ENCODE peak calls at places on chromosomes 11 and 22, in four cellular contexts. V is fibroblast of lung, X is hepatocyte, K is ascending aorta. J is an unnamed sample.
A peak's percentile ranks its signal among the peaks of the same experiment; 100 is the strongest.

GRCh38 chr11:94933225-94934130 is 39.9 kb downstream of the CWC15 start:
- DNase-seq in V (peak; percentile 92), K (peak; percentile 70), X (no peak), J (no peak)

GRCh38 chr22:32073823-32074380 is 30.8 kb downstream of the SLC5A1 start:
- DNase-seq in V (no peak), X (peak; percentile 60), K (no peak), J (no peak)

GRCh38 chr11:93820085-93820710 is 30.2 kb downstream of the VSTM5 start:
- DNase-seq in X (no peak), V (no peak), K (no peak), J (no peak)

GRCh38 chr22:20781272-20781990 is 7.5 kb downstream of the SERPIND1 start:
- DNase-seq in K (no peak), X (no peak), V (no peak), J (no peak)

GRCh38 chr22:45031629-45032403 is 22.0 kb upstream of the PHF21B start:
- DNase-seq in X (no peak), K (no peak), V (no peak), J (no peak)

GRCh38 chr11:132134322-132134721 is 763.9 kb downstream of the NTM start:
- DNase-seq in K (no peak), V (peak; percentile 39), X (no peak), J (no peak)

GRCh38 chr11:130873766-130874165 is 42.5 kb downstream of the SNX19 start:
- DNase-seq in V (peak; percentile 39), K (no peak), X (no peak), J (no peak)

GRCh38 chr11:1150769-1151365 is 6.9 kb upstream of the MUC5AC start:
- DNase-seq in K (no peak), V (peak; percentile 81), X (peak; percentile 39), J (no peak)

GRCh38 chr11:68306636-68307035 is 5.8 kb upstream of the LRP5 start:
- DNase-seq in K (no peak), X (no peak), V (no peak), J (no peak)

GRCh38 chr22:48761546-48761945 is 1066.1 kb downstream of the BRD1 start:
- DNase-seq in K (peak; percentile 50), V (no peak), X (no peak), J (no peak)

GRCh38 chr22:29032584-29032983 is 29.0 kb downstream of the C22orf31 start:
- DNase-seq in K (no peak), V (peak; percentile 34), X (no peak), J (no peak)

GRCh38 chr22:11628651-11629511 is 3899.1 kb upstream of the OR11H1 start:
- DNase-seq in X (no peak), V (no peak), K (no peak), J (no peak)

GRCh38 chr11:111733009-111733408 is 33.2 kb downstream of the PPP2R1B start:
- DNase-seq in V (peak; percentile 73), K (peak; percentile 89), X (peak; percentile 56), J (no peak)

GRCh38 chr11:62652156-62653006 is 721 bp downstream of the INTS5 start:
- DNase-seq in V (no peak), K (no peak), X (no peak), J (no peak)

GRCh38 chr22:41479671-41480396 is 10.9 kb downstream of the ACO2 start:
- DNase-seq in V (peak; percentile 73), X (peak; percentile 33), K (peak; percentile 68), J (no peak)

GRCh38 chr22:50569896-50570535 is 7.3 kb upstream of the SYCE3 start:
- DNase-seq in V (no peak), K (no peak), X (no peak), J (no peak)

GRCh38 chr11:4606231-4607015 is 1.6 kb downstream of the TRIM68 start:
- DNase-seq in K (no peak), V (peak; percentile 44), X (no peak), J (no peak)

GRCh38 chr11:86636275-86636674 is 36.1 kb downstream of the ME3 start:
- DNase-seq in K (no peak), V (no peak), X (no peak), J (no peak)

GRCh38 chr22:23684561-23685031 is 6.2 kb upstream of the RGL4 start:
- DNase-seq in X (no peak), V (peak; percentile 49), K (peak; percentile 54), J (no peak)

GRCh38 chr11:74849525-74850391 is 99.1 kb downstream of the XRRA1 start:
- DNase-seq in X (no peak), K (no peak), V (peak; percentile 60), J (no peak)

GRCh38 chr11:72617080-72617744 is 57.0 kb downstream of the PDE2A start:
- DNase-seq in V (peak; percentile 15), X (peak; percentile 40), K (no peak), J (no peak)

GRCh38 chr11:47886096-47886495 is 37.9 kb upstream of the NUP160 start:
- DNase-seq in K (peak; percentile 68), V (peak; percentile 63), X (peak; percentile 28), J (no peak)

GRCh38 chr22:41668971-41669911 is 19.4 kb downstream of the SNU13 start:
- DNase-seq in K (no peak), X (no peak), V (peak; percentile 64), J (no peak)

GRCh38 chr11:65590240-65590738 is 5.3 kb downstream of the KCNK7 start:
- DNase-seq in V (peak; percentile 57), K (no peak), X (no peak), J (no peak)

GRCh38 chr11:66080055-66080817 is 10.2 kb downstream of the PACS1 start:
- DNase-seq in X (peak; percentile 71), K (peak; percentile 84), V (peak; percentile 81), J (peak; percentile 38)

GRCh38 chr11:125433454-125434121 is 62.5 kb downstream of the FEZ1 start:
- DNase-seq in V (peak; percentile 56), K (no peak), X (peak; percentile 83), J (no peak)

GRCh38 chr11:79439430-79439892 is 1.4 kb downstream of the TENM4 start:
- DNase-seq in V (peak; percentile 51), K (no peak), X (peak; percentile 27), J (no peak)

GRCh38 chr11:27387362-27387761 is 24.3 kb upstream of the CCDC34 start:
- DNase-seq in V (no peak), X (no peak), K (no peak), J (no peak)

GRCh38 chr11:74196781-74197486 is 25.8 kb downstream of the PPME1 start:
- DNase-seq in K (no peak), V (no peak), X (no peak), J (no peak)

GRCh38 chr11:2305140-2305861 is 3.5 kb downstream of the TSPAN32 start:
- DNase-seq in K (peak; percentile 91), V (peak; percentile 73), X (peak; percentile 88), J (peak; percentile 75)

GRCh38 chr11:104199041-104199440 is 35.1 kb upstream of the PDGFD start:
- DNase-seq in V (no peak), X (no peak), K (no peak), J (no peak)

GRCh38 chr11:66847461-66848232 is 4.4 kb downstream of the RCE1 start:
- DNase-seq in K (peak; percentile 57), X (no peak), V (no peak), J (peak; percentile 4)

GRCh38 chr11:70808686-70809375 is 410.5 kb downstream of the CTTN start:
- DNase-seq in V (no peak), K (no peak), X (no peak), J (no peak)

GRCh38 chr11:70805243-70805642 is 406.9 kb downstream of the CTTN start:
- DNase-seq in X (no peak), K (no peak), V (no peak), J (no peak)

GRCh38 chr11:70806461-70807194 is 408.3 kb downstream of the CTTN start:
- DNase-seq in X (no peak), K (no peak), V (no peak), J (no peak)

GRCh38 chr11:70805971-70806370 is 407.6 kb downstream of the CTTN start:
- DNase-seq in V (no peak), X (no peak), K (no peak), J (no peak)

DNA sequence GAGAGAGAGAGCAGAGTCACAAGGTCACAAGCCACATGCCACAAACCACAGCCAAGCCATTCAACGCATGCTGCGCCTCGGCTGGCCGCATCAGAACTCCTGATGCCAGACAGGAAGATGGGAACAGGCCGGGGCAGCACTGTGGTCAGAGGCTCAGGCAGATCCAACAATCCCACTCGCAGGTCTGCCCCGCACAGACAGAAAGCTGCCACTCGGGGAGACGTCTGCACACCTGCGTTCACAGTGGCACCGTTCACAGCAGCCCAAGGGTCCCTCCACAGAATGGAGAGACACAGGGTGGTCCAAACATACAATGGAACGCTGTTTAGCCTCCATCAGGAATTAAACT is 408.8 kb downstream of the CTTN start:
- DNase-seq in K (no peak), V (no peak), X (no peak), J (no peak)
- H3K9me3 ChIP-seq in K (no peaks in the 10 kb centered on the region), V (no peaks in the 10 kb centered on the region), X (no peaks in the 10 kb centered on the region), J (no peaks in the 10 kb centered on the region)

GRCh38 chr11:133548641-133549040 is 16.3 kb upstream of the OPCML start:
- DNase-seq in V (no peak), K (no peak), X (no peak), J (no peak)

GRCh38 chr11:133553885-133554586 is 21.7 kb upstream of the OPCML start:
- DNase-seq in X (no peak), V (no peak), K (no peak), J (no peak)

GRCh38 chr11:133547808-133548494 is 15.7 kb upstream of the OPCML start:
- DNase-seq in X (no peak), K (no peak), V (no peak), J (no peak)

GRCh38 chr11:133549796-133550195 is 17.5 kb upstream of the OPCML start:
- DNase-seq in V (no peak), K (no peak), X (no peak), J (no peak)

GRCh38 chr11:133552938-133553337 is 20.6 kb upstream of the OPCML start:
- DNase-seq in V (no peak), K (no peak), X (no peak), J (no peak)
- H3K9me3 ChIP-seq in V (no peaks in the 10 kb centered on the region), K (no peaks in the 10 kb centered on the region), X (no peaks in the 10 kb centered on the region), J (no peaks in the 10 kb centered on the region)

GRCh38 chr22:47563406-47564157 is 801.1 kb downstream of the TBC1D22A start:
- DNase-seq in K (no peak), X (no peak), V (no peak), J (no peak)
- H3K9me3 ChIP-seq in K (no peaks in the 10 kb centered on the region), X (no peaks in the 10 kb centered on the region), V (no peaks in the 10 kb centered on the region), J (no peaks in the 10 kb centered on the region)

GRCh38 chr11:34830648-34831047 is 85.5 kb downstream of the APIP start:
- DNase-seq in K (no peak), V (peak; percentile 27), X (no peak), J (no peak)
- H3K9me3 ChIP-seq in K (no peaks in the 10 kb centered on the region), V (no peaks in the 10 kb centered on the region), X (no peaks in the 10 kb centered on the region), J (no peaks in the 10 kb centered on the region)

DNA sequence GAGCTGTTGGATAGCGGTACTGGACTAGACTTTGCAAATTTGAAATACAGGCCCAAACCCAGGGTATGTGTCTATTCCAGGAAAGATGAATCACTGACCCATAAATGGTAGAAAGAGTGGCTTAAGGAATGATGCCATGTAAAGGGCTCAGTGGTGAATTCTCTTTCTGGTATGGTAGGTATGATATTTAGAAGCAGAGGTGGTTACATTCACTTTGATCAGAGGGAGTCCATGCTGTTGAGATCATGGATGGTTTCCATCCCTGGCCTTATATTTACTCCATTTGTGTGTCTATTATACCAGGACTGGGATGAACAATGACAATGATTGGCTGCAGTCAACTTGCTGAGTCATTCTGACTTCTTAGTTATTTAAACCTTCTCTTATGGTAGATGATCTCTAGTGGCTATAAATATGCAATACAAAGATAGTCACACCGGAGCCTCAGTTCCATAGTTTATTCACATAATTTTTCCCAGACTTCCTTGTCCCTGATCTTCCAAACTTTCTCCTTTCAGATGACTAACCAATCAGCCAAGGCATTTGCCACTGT is 419.8 kb upstream of the LRRC4C start:
- DNase-seq in X (no peak), V (no peak), K (no peak), J (no peak)
- H3K9me3 ChIP-seq in X (no peaks in the 10 kb centered on the region), V (no peaks in the 10 kb centered on the region), K (no peaks in the 10 kb centered on the region), J (no peaks in the 10 kb centered on the region)

J was measured in T-helper 17 cell.